ENCODE peak calls at places on chromosomes 11 and 22, in five cellular contexts. A is GM12892, T is transverse colon, C is IMR-90, Z is Peyer's patch. S is an unnamed sample.

GRCh38 chr11:116851631-116852030 is 14.2 kb upstream of the APOA1 start:
- DNase-seq in A (no peak), T (peak), C (no peak), Z (no peak), S (no peak)

GRCh38 chr11:94186342-94187203 is 57.9 kb downstream of the PANX1 start:
- DNase-seq in A (no peak), T (no peak), C (no peak), Z (no peak), S (no peak)

GRCh38 chr11:13328276-13328675 is 50.7 kb downstream of the BMAL1 start:
- DNase-seq in A (no peak), T (no peak), C (no peak), Z (no peak), S (no peak)

GRCh38 chr11:16738949-16739262 is 459 bp downstream of the C11orf58 start:
- DNase-seq in A (no peak), T (no peak), C (no peak), Z (no peak), S (no peak)

GRCh38 chr11:70180906-70181305 is 22.2 kb upstream of the FADD start:
- DNase-seq in A (no peak), T (no peak), C (no peak), Z (no peak), S (no peak)

GRCh38 chr11:72642815-72643511 is 31.3 kb downstream of the PDE2A start:
- DNase-seq in A (peak), T (peak), C (peak), Z (peak), S (peak)

GRCh38 chr11:75639752-75640151 is 29.1 kb downstream of the MAP6 start:
- DNase-seq in A (no peak), T (peak), C (peak), Z (peak), S (peak)

GRCh38 chr22:26432619-26433311 is 3.7 kb downstream of the ASPHD2 start:
- DNase-seq in A (no peak), T (no peak), C (no peak), Z (no peak), S (no peak)

GRCh38 chr22:50303848-50304527 is 3.5 kb downstream of the PLXNB2 start:
- DNase-seq in A (peak), T (peak), C (no peak), Z (peak), S (peak)

GRCh38 chr11:87142594-87142993 is 104.9 kb downstream of the TMEM135 start:
- DNase-seq in A (no peak), T (no peak), C (no peak), Z (no peak), S (no peak)

GRCh38 chr11:80595011-80595410 is 1154.2 kb upstream of the TENM4 start:
- DNase-seq in A (no peak), T (no peak), C (peak), Z (no peak), S (no peak)

GRCh38 chr11:20762112-20762511 is 92.7 kb downstream of the NELL1 start:
- DNase-seq in A (no peak), T (no peak), C (no peak), Z (no peak), S (no peak)

GRCh38 chr11:28153586-28153985 is 45.4 kb downstream of the METTL15 start:
- DNase-seq in A (no peak), T (no peak), C (peak), Z (no peak), S (no peak)

GRCh38 chr11:75816561-75817239 is 1.7 kb downstream of the UVRAG start:
- DNase-seq in A (no peak), T (no peak), C (no peak), Z (no peak), S (no peak)

GRCh38 chr11:128318856-128319474 is 268.4 kb downstream of the ETS1 start:
- DNase-seq in A (no peak), T (no peak), C (peak), Z (no peak), S (no peak)

GRCh38 chr22:44497218-44497903 is 672 bp downstream of the RTL6 start:
- DNase-seq in A (no peak), T (peak), C (peak), Z (no peak), S (no peak)

GRCh38 chr11:105923252-105923651 is 98.8 kb downstream of the MSANTD4 start:
- DNase-seq in A (no peak), T (no peak), C (peak), Z (no peak), S (no peak)

GRCh38 chr11:46391578-46392420 is at the start of gene CHRM4:
- DNase-seq in A (peak), T (peak), C (peak), Z (peak), S (no peak)

GRCh38 chr11:124754309-124754708 is 2.3 kb upstream of the VSIG2 start:
- DNase-seq in A (no peak), T (no peak), C (peak), Z (no peak), S (no peak)

GRCh38 chr22:30390974-30391691 is 3.9 kb upstream of the RNF215 start:
- DNase-seq in A (peak), T (peak), C (peak), Z (peak), S (no peak)

GRCh38 chr22:44224166-44224565 is 43.4 kb downstream of the PARVG start:
- DNase-seq in A (no peak), T (no peak), C (no peak), Z (no peak), S (no peak)

GRCh38 chr11:69801513-69802335 is 17.5 kb downstream of the FGF3 start:
- DNase-seq in A (no peak), T (no peak), C (no peak), Z (no peak), S (no peak)

GRCh38 chr11:108568183-108568858 is 25.2 kb downstream of the EXPH5 start:
- DNase-seq in A (no peak), T (no peak), C (no peak), Z (no peak), S (peak)

GRCh38 chr22:48438096-48438495 is 1389.6 kb downstream of the BRD1 start:
- DNase-seq in A (no peak), T (no peak), C (no peak), Z (no peak), S (no peak)

GRCh38 chr11:111911563-111912401 is at the start of gene CRYAB:
- DNase-seq in A (no peak), T (peak), C (peak), Z (peak), S (peak)

GRCh38 chr11:133787379-133788103 is 57.8 kb downstream of the SPATA19 start:
- DNase-seq in A (no peak), T (peak), C (no peak), Z (no peak), S (no peak)

GRCh38 chr11:45857834-45858492 is 10.7 kb downstream of the CRY2 start:
- DNase-seq in A (no peak), T (no peak), C (peak), Z (no peak), S (peak)

GRCh38 chr11:103923473-103923931 is 112.9 kb upstream of the DDI1 start:
- DNase-seq in A (no peak), T (no peak), C (no peak), Z (no peak), S (no peak)

GRCh38 chr11:109960831-109961230 is 132.4 kb upstream of the ZC3H12C start:
- DNase-seq in A (no peak), T (peak), C (peak), Z (no peak), S (no peak)

GRCh38 chr11:36292311-36292722 is 3.1 kb upstream of the COMMD9 start:
- DNase-seq in A (peak), T (no peak), C (peak), Z (no peak), S (no peak)

GRCh38 chr22:43823353-43823908 is 11.3 kb upstream of the EFCAB6 start:
- DNase-seq in A (no peak), T (no peak), C (no peak), Z (no peak), S (no peak)

GRCh38 chr11:45919806-45920530 is 2.3 kb upstream of the PEX16 start:
- DNase-seq in A (no peak), T (no peak), C (no peak), Z (no peak), S (no peak)

GRCh38 chr22:39522567-39523300 is 2.4 kb downstream of the ATF4 start:
- DNase-seq in A (no peak), T (peak), C (peak), Z (peak), S (peak)

GRCh38 chr11:75277211-75277805 is 36.7 kb downstream of the TPBGL start:
- DNase-seq in A (no peak), T (no peak), C (no peak), Z (no peak), S (no peak)

GRCh38 chr11:2377511-2378443 is 667 bp downstream of the CD81 start:
- DNase-seq in A (no peak), T (peak), C (peak), Z (peak), S (peak)
- TF ChIP-seq POLR2A in A (no peak), T (no peak), C (peak), Z (no peak), S (peak)

GRCh38 chr11:101974255-101974654 is 57.9 kb upstream of the ANGPTL5 start:
- DNase-seq in A (no peak), T (no peak), C (peak), Z (no peak), S (no peak)

GRCh38 chr11:101975734-101976133 is 59.4 kb upstream of the ANGPTL5 start:
- DNase-seq in A (no peak), T (no peak), C (no peak), Z (no peak), S (no peak)

GRCh38 chr11:101974771-101975170 is 58.4 kb upstream of the ANGPTL5 start:
- DNase-seq in A (no peak), T (no peak), C (no peak), Z (no peak), S (no peak)
- TF ChIP-seq POLR2A in A (no peak), T (no peak), C (no peak), Z (no peak), S (no peak)

DNA sequence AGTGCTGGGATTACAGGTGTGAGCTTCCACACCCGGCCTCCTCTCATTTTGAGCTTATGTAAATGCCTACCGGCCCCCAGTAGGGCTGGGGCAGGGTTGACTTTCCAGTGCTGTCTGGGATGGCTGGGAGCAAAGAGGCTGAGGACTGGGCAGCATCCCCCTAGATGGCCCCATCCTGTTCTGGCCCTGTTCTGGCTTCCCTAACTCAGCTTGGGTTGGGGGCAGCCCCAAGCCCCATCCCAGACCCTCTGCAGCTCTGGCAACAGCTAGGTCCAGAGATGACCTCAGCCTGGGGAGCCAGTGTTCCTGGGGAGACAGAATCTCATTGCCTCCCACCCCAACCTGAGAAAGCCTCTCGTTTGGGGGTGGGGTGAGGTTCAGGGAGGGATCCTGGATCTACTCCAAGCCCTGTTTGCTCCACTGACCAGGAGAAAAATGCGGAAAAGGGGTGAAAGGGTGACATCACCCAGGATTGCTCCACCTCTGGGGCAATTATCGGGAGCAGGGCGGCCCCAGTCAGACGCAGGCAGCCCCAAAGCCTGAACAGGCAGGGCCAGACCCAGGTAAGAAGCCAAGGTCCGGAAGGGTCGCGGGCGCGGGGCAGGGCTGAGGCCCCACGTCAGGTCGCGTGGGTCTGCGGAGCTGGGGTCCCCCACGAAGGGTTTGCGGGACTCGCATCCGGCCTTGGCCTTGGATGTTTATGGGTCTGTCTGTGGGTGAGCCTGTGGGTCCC is at the start of gene PNPLA2:
- DNase-seq in A (no peak), T (peak), C (no peak), Z (peak), S (peak)
- TF ChIP-seq POLR2A in A (no peak), T (peak), C (no peak), Z (peak), S (no peak)

DNA sequence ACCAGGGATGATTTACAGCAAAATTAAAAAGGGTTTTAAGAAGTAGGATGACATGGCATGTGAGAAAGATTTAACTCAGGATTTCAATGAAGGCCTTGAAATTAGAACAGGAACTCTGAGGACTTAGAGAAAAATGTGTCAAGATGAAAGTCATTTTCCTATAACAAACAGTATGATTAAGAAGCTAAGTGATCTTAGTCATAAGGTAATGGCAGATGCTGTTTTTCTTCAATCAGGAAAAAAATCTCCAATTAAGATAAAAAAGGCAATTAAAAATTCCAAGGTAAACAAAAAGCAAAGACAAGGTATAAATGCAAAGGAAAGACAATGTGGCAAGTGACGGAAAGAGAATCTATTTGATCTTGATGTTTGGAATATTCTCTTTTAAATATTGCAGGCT is 73.5 kb downstream of the GAB2 start:
- DNase-seq in A (no peak), T (no peak), C (no peak), Z (no peak), S (no peak)
- TF ChIP-seq POLR2A in A (no peak), T (no peak), C (no peak), Z (no peak), S (no peak)

GRCh38 chr22:21980547-21980946 is 2.0 kb downstream of the TOP3B start:
- DNase-seq in A (no peak), T (no peak), C (no peak), Z (peak), S (no peak)
- TF ChIP-seq POLR2A in A (no peak), T (no peak), C (no peak), Z (no peak), S (no peak)

GRCh38 chr11:30392977-30393376 is 70.1 kb downstream of the ARL14EP start:
- DNase-seq in A (no peak), T (no peak), C (no peak), Z (no peak), S (no peak)
- TF ChIP-seq POLR2A in A (no peak), T (no peak), C (no peak), Z (no peak), S (no peak)

GRCh38 chr22:29380032-29380781 is 8.2 kb downstream of the AP1B1 start:
- DNase-seq in A (no peak), T (no peak), C (peak), Z (no peak), S (no peak)
- TF ChIP-seq POLR2A in A (no peak), T (no peak), C (no peak), Z (no peak), S (no peak)

DNA sequence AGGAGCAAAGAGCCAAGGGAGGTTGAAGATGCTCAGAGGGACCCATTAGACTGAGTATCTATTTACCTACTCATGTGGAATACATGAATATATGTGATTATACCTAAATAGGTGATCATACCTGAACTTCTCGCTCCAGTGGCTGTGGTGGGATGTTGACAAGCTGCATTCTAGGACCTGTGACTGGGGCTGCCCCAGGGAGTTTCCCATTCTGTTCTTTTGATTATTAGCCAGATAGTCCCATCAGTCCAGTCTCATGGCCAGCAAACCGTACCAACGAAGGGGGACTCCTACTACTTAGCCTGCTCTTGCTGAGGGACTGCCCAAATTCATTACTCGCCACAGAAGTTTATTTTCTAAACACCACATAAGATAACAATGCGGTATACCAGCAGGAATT is 273.8 kb downstream of the NTM start:
- DNase-seq in A (no peak), T (no peak), C (no peak), Z (no peak), S (no peak)
- TF ChIP-seq POLR2A in A (no peak), T (no peak), C (no peak), Z (no peak), S (no peak)

DNA sequence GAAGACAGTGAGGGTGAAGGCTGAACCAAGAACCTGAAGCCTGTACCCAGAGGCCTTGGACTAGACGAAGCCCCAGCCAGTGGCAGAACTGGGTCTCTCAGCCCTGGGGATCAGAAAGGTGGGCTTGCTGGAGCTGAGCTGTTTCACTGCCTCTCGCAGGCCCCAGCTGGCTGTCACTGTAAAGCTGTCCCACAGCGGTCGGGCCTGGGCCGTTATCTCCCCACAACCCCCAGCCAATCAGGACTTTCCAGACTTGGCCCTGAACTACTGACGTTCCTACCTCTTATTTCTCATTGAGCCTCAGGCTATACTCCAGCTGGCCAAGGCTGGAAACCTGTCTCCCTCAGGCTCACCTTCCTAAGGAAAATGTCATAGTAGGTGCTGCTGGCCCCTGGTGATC is 4.1 kb downstream of the PPP1CA start:
- DNase-seq in A (no peak), T (no peak), C (no peak), Z (no peak), S (no peak)
- TF ChIP-seq POLR2A in A (no peak), T (peak), C (no peak), Z (no peak), S (no peak)

DNA sequence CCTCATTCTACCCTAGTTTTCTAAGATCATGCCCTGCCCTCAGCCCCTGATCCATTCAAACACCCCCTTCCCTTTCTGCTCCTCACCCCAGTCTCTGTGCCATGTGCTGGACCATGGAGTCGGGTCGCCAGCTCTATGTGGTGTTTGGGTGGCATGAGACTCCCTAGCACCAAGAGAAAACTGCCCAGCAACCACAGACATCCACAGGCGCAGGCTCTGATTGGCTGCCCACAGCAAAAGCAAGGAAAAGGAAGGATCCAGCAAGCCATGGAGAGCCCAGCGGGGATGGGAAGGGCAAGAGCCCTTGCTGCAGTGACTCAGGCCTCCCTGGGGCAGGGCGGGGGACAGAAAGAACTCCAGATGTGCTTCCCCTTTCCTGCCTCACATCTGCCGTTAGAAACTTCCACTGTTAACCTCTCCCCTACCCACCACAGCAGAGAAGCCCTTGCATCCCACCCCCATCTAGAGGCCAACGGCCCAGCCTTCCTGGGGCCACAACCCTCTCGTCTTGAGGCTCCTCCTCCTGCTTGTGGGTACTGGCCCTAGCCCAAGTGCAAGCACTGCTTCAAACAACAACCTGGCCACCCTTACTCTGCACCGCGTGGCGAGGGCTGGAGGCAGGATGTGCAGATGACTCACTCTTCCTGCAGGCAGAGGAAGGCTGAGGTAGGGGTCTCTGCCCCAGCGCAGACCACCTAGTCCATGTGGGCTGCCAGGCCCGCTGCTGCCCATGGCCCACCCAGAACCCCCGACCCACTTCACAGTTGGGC is 9.7 kb upstream of the AHNAK start:
- DNase-seq in A (no peak), T (peak), C (peak), Z (peak), S (peak)
- TF ChIP-seq POLR2A in A (peak), T (peak), C (no peak), Z (no peak), S (peak)